ENCODE peak calls at places on chromosomes 12 and 14, in six cellular contexts. One of them, this sample, is unnamed.

GRCh38 chr12:57216014-57216891 is at the start of gene NXPH4:
- DNase-seq in transverse colon: peak; percentile 54
- DNase-seq in K562: peak; percentile 94
- DNase-seq in esophagus muscularis mucosa: no peak
- DNase-seq in ovary: no peak
- DNase-seq in sigmoid colon: no peak
- DNase-seq in this sample: peak; percentile 94

GRCh38 chr12:60981473-60981872 is 1278.7 kb upstream of the USP15 start:
- DNase-seq in transverse colon: no peak
- DNase-seq in K562: no peak
- DNase-seq in esophagus muscularis mucosa: no peak
- DNase-seq in ovary: no peak
- DNase-seq in sigmoid colon: no peak
- DNase-seq in this sample: no peak

GRCh38 chr12:118035194-118036041 is 18.9 kb downstream of the RFC5 start:
- DNase-seq in transverse colon: peak; percentile 16
- DNase-seq in K562: no peak
- DNase-seq in esophagus muscularis mucosa: no peak
- DNase-seq in ovary: no peak
- DNase-seq in sigmoid colon: no peak
- DNase-seq in this sample: no peak

GRCh38 chr14:62667515-62667914 is 377.7 kb downstream of the KCNH5 start:
- DNase-seq in transverse colon: no peak
- DNase-seq in K562: no peak
- DNase-seq in esophagus muscularis mucosa: no peak
- DNase-seq in ovary: no peak
- DNase-seq in sigmoid colon: no peak
- DNase-seq in this sample: no peak

GRCh38 chr12:109650808-109651207 is 62.8 kb upstream of the FAM222A start:
- DNase-seq in transverse colon: no peak
- DNase-seq in K562: no peak
- DNase-seq in esophagus muscularis mucosa: no peak
- DNase-seq in ovary: no peak
- DNase-seq in sigmoid colon: no peak
- DNase-seq in this sample: no peak

GRCh38 chr14:68143341-68143807 is 323.8 kb downstream of the RAD51B start:
- DNase-seq in transverse colon: peak; percentile 61
- DNase-seq in K562: no peak
- DNase-seq in esophagus muscularis mucosa: peak; percentile 94
- DNase-seq in ovary: peak; percentile 91
- DNase-seq in sigmoid colon: peak; percentile 93
- DNase-seq in this sample: peak; percentile 29

GRCh38 chr12:9604288-9604687 is 3.4 kb downstream of the KLRB1 start:
- DNase-seq in transverse colon: no peak
- DNase-seq in K562: no peak
- DNase-seq in esophagus muscularis mucosa: no peak
- DNase-seq in ovary: no peak
- DNase-seq in sigmoid colon: no peak
- DNase-seq in this sample: no peak

GRCh38 chr12:131202592-131203378 is 249.1 kb downstream of the ADGRD1 start:
- DNase-seq in transverse colon: no peak
- DNase-seq in K562: no peak
- DNase-seq in esophagus muscularis mucosa: peak; percentile 64
- DNase-seq in ovary: no peak
- DNase-seq in sigmoid colon: no peak
- DNase-seq in this sample: peak; percentile 17

GRCh38 chr12:128076188-128076587 is 190.8 kb upstream of the TMEM132C start:
- DNase-seq in transverse colon: no peak
- DNase-seq in K562: no peak
- DNase-seq in esophagus muscularis mucosa: no peak
- DNase-seq in ovary: no peak
- DNase-seq in sigmoid colon: no peak
- DNase-seq in this sample: no peak

GRCh38 chr12:227923-228845 is 14.2 kb upstream of the SLC6A12 start:
- DNase-seq in transverse colon: no peak
- DNase-seq in K562: no peak
- DNase-seq in esophagus muscularis mucosa: no peak
- DNase-seq in ovary: no peak
- DNase-seq in sigmoid colon: no peak
- DNase-seq in this sample: no peak

GRCh38 chr14:55600784-55601561 is 21.0 kb downstream of the KTN1 start:
- DNase-seq in transverse colon: no peak
- DNase-seq in K562: no peak
- DNase-seq in esophagus muscularis mucosa: no peak
- DNase-seq in ovary: no peak
- DNase-seq in sigmoid colon: no peak
- DNase-seq in this sample: no peak

GRCh38 chr14:68403191-68403781 is 389.6 kb downstream of the ZFP36L1 start:
- DNase-seq in transverse colon: no peak
- DNase-seq in K562: no peak
- DNase-seq in esophagus muscularis mucosa: no peak
- DNase-seq in ovary: no peak
- DNase-seq in sigmoid colon: no peak
- DNase-seq in this sample: no peak

GRCh38 chr12:93813972-93814821 is 137.0 kb downstream of the CRADD start:
- DNase-seq in transverse colon: peak; percentile 59
- DNase-seq in K562: no peak
- DNase-seq in esophagus muscularis mucosa: peak; percentile 95
- DNase-seq in ovary: peak; percentile 82
- DNase-seq in sigmoid colon: peak; percentile 97
- DNase-seq in this sample: peak; percentile 90

GRCh38 chr12:76270657-76271358 is 77.4 kb downstream of the BBS10 start:
- DNase-seq in transverse colon: no peak
- DNase-seq in K562: no peak
- DNase-seq in esophagus muscularis mucosa: no peak
- DNase-seq in ovary: no peak
- DNase-seq in sigmoid colon: no peak
- DNase-seq in this sample: no peak

DNA sequence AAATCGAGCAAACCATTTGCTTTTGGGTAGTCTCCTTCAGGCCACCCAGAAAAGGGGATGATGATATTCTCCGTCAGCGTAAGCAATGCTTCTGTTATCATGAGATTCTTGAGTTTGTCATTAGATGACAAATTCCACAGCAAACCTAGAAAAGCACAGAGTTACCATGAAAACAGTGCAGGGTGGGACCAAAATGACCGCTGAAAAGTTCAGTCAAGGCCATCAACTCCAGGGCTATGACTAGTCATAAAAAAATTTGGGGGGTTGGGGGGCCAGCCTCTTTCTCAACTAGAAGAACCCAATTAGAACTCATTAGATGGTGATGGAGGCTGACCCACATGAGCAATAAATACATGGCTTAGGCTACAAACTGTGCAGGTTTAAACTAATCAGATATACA is 55.5 kb downstream of the PKP2 start:
- DNase-seq in transverse colon: no peak
- DNase-seq in K562: no peak
- DNase-seq in esophagus muscularis mucosa: no peak
- DNase-seq in ovary: no peak
- DNase-seq in sigmoid colon: no peak
- DNase-seq in this sample: no peak
- TF ChIP-seq POLR2A in transverse colon: no peak
- TF ChIP-seq POLR2A in K562: no peak
- TF ChIP-seq POLR2A in esophagus muscularis mucosa: no peak
- TF ChIP-seq POLR2A in ovary: no peak
- TF ChIP-seq POLR2A in sigmoid colon: no peak
- TF ChIP-seq POLR2A in this sample: no peak

GRCh38 chr14:57865450-57866198 is at the start of gene SLC35F4:
- DNase-seq in transverse colon: no peak
- DNase-seq in K562: peak; percentile 19
- DNase-seq in esophagus muscularis mucosa: no peak
- DNase-seq in ovary: peak; percentile 14
- DNase-seq in sigmoid colon: no peak
- DNase-seq in this sample: no peak
- H3K4me3 ChIP-seq in transverse colon: no peak within 1 kb of the TSS
- H3K4me3 ChIP-seq in K562: no peak within 1 kb of the TSS
- H3K4me3 ChIP-seq in esophagus muscularis mucosa: peak within 1 kb of the TSS; percentile 31
- H3K4me3 ChIP-seq in ovary: no peak within 1 kb of the TSS
- H3K4me3 ChIP-seq in sigmoid colon: no peak within 1 kb of the TSS
- H3K4me3 ChIP-seq in this sample: no peak within 1 kb of the TSS

GRCh38 chr14:44989497-44990440 is 27.8 kb downstream of the TOGARAM1 start:
- DNase-seq in transverse colon: no peak
- DNase-seq in K562: no peak
- DNase-seq in esophagus muscularis mucosa: no peak
- DNase-seq in ovary: no peak
- DNase-seq in sigmoid colon: no peak
- DNase-seq in this sample: no peak

DNA sequence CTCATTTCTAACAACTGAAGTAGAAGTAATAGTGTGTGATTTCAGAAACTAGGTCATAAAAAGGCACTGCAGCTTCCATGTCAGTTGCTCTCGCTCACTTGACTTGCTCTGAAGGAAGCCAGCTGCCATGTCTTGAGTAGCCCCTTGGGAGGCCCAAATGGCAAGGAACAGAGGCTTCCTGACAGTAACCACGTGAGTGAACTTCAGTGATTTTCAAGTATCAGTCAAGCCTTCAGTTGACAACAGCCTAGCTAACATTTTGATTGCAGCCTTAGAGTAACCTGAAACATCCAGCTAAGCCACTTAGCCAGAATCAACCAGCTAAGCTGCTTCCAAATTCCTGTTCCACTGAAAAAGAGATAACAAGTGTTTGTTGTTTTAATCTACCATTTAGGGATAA is 26.7 kb downstream of the TOGARAM1 start:
- DNase-seq in transverse colon: no peak
- DNase-seq in K562: no peak
- DNase-seq in esophagus muscularis mucosa: no peak
- DNase-seq in ovary: no peak
- DNase-seq in sigmoid colon: peak; percentile 73
- DNase-seq in this sample: no peak
- TF ChIP-seq EP300 in transverse colon: no peak
- TF ChIP-seq EP300 in K562: no peak
- TF ChIP-seq EP300 in esophagus muscularis mucosa: no peak
- TF ChIP-seq EP300 in ovary: no peak
- TF ChIP-seq EP300 in sigmoid colon: no peak
- TF ChIP-seq EP300 in this sample: no peak

DNA sequence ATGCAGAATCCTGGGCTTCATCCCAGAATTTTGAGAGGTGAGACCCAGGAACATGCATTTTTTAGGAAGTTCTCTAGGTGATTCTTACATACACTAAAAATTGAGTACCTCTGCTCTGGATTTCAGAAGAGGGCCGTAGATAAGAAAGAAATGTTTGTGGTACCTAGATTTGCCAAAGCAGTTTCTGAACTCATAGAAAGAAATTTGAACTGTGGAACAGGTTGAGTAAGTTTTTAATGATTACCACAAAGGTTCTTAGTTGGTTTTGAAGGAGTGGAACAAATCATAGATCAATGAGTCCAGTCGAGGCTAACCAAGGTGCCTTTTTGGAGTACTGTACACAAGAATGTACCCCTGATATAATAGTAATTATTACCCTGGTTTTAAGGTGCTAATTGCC is 24.9 kb downstream of the TTLL5 start:
- DNase-seq in transverse colon: no peak
- DNase-seq in K562: no peak
- DNase-seq in esophagus muscularis mucosa: no peak
- DNase-seq in ovary: no peak
- DNase-seq in sigmoid colon: no peak
- DNase-seq in this sample: no peak
- TF ChIP-seq POLR2A in transverse colon: no peak
- TF ChIP-seq POLR2A in K562: no peak
- TF ChIP-seq POLR2A in esophagus muscularis mucosa: no peak
- TF ChIP-seq POLR2A in ovary: no peak
- TF ChIP-seq POLR2A in sigmoid colon: no peak
- TF ChIP-seq POLR2A in this sample: no peak

GRCh38 chr12:31961137-31961536 is 1.9 kb downstream of the RESF1 start:
- DNase-seq in transverse colon: no peak
- DNase-seq in K562: no peak
- DNase-seq in esophagus muscularis mucosa: no peak
- DNase-seq in ovary: no peak
- DNase-seq in sigmoid colon: no peak
- DNase-seq in this sample: no peak
- H3K4me3 ChIP-seq in transverse colon: peak overlapping the region; percentile 70
- H3K4me3 ChIP-seq in K562: peak overlapping the region; percentile 62
- H3K4me3 ChIP-seq in esophagus muscularis mucosa: peak overlapping the region; percentile 67
- H3K4me3 ChIP-seq in ovary: peak overlapping the region; percentile 82
- H3K4me3 ChIP-seq in sigmoid colon: no peak overlapping the region
- H3K4me3 ChIP-seq in this sample: peak overlapping the region; percentile 1

DNA sequence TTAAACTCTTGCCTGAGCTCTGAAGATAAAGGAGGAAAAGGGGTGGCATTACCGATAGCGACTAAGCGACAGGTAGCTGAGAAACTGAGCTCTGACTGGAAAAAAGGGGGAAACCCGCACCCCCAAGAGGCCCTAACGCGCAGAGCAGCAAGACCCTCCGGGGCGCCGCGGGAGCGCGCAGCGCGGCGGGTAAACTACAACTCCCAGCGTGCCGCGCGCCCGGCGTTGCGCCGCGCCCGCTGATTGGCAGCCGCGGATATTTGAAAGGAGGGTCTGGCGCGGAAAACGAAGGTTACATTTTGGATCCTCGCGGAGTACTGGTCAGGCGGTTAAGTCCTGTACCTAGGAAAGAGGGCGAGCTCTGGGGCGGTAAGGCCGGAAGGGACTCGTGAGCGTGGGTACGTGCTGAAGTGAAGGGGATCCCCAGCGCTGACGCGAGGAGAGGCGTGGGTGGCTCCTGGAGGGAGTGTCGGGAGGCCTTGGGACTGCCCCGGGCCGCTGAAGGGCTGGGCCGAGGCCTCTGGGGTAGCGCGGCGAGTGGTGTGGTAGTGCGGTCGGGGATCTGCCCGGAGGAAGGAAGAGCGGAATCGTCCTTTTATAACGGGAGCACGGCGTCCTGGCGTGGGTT is at the start of gene ESPL1:
- DNase-seq in transverse colon: peak; percentile 76
- DNase-seq in K562: peak; percentile 93
- DNase-seq in esophagus muscularis mucosa: peak; percentile 93
- DNase-seq in ovary: peak; percentile 72
- DNase-seq in sigmoid colon: peak; percentile 86
- DNase-seq in this sample: peak; percentile 75
- TF ChIP-seq EP300 in transverse colon: no peak
- TF ChIP-seq EP300 in K562: peak; percentile 9
- TF ChIP-seq EP300 in esophagus muscularis mucosa: no peak
- TF ChIP-seq EP300 in ovary: no peak
- TF ChIP-seq EP300 in sigmoid colon: no peak
- TF ChIP-seq EP300 in this sample: no peak

DNA sequence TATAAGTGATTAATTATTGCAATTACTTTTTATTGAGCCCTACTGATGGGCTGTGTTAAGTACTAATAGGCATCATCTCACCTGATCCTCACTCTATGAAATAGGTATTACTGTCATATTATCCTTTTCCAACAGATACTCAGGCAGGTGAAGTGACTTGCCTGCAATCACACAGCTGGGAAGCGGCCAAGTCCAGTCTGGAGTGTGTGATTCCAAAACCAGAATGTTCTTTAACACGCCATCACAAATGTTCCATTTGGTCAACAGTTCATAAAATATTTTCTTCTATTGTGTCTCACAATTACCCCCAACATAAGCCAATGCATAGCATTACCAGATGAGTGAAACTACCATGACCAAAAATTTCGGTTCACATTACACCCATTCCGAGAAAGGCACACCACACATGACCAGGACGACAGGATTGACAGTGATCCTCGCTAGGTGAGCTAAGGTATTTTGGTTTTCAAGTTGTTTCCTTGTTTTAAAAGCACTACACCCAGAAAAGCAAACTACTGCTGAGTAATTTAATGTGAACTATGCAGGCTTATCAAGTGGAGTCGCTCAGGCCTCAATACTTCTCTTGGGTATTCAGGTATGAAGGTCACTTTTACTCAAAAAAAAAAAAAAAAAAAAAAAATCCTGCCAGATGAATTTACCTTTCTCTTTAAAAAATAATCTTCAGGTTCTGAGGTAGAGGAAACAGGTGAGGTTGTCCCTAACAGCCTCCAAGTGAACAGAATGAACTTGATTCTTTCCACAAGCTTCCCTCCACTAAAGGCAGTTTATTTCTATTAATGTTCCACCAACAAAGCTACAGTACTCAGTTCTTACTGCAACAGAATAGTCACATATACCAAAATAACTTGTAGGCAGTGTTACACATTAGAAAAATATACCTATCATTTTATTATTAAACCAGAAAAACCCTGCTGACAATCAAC is 2.4 kb downstream of the VPS37B start:
- DNase-seq in transverse colon: no peak
- DNase-seq in K562: no peak
- DNase-seq in esophagus muscularis mucosa: no peak
- DNase-seq in ovary: no peak
- DNase-seq in sigmoid colon: no peak
- DNase-seq in this sample: no peak
- TF ChIP-seq POLR2A in transverse colon: peak; percentile 23
- TF ChIP-seq POLR2A in K562: no peak
- TF ChIP-seq POLR2A in esophagus muscularis mucosa: no peak
- TF ChIP-seq POLR2A in ovary: no peak
- TF ChIP-seq POLR2A in sigmoid colon: no peak
- TF ChIP-seq POLR2A in this sample: no peak

This sample was measured in upper lobe of left lung.